ENCODE peak calls at places on chromosomes 3 and 15, in four cellular contexts. B is A172, N is GM18507, E is uterus. C is an unnamed sample.

GRCh38 chr15:72358532-72359180 is 17.2 kb downstream of the HEXA start:
- DNase-seq in B (peak), N (no peak), E (peak), C (peak)

GRCh38 chr15:49877117-49877860 is 241.7 kb downstream of the ATP8B4 start:
- DNase-seq in B (no peak), N (no peak), E (peak), C (no peak)

GRCh38 chr15:31157644-31158069 is 56.1 kb upstream of the TRPM1 start:
- DNase-seq in B (no peak), N (no peak), E (no peak), C (no peak)

GRCh38 chr3:156723182-156723619 is 48.8 kb downstream of the TIPARP start:
- DNase-seq in B (no peak), N (no peak), E (no peak), C (peak)

GRCh38 chr15:43777293-43777819 is 590 bp upstream of the ELL3 start:
- DNase-seq in B (peak), N (no peak), E (peak), C (peak)

GRCh38 chr3:181329024-181329423 is 339.5 kb upstream of the DNAJC19 start:
- DNase-seq in B (no peak), N (no peak), E (no peak), C (no peak)

GRCh38 chr3:71583569-71584215 is at the start of gene FOXP1:
- DNase-seq in B (peak), N (no peak), E (peak), C (peak)

GRCh38 chr3:16982439-16982838 is 97.7 kb downstream of the PLCL2 start:
- DNase-seq in B (no peak), N (no peak), E (no peak), C (no peak)

GRCh38 chr15:67762610-67763368 is 62.5 kb upstream of the SKOR1 start:
- DNase-seq in B (no peak), N (peak), E (no peak), C (peak)

GRCh38 chr3:173465112-173465511 is 67.6 kb downstream of the NLGN1 start:
- DNase-seq in B (peak), N (no peak), E (no peak), C (no peak)

GRCh38 chr15:42577514-42578031 is 2.2 kb downstream of the STARD9 start:
- DNase-seq in B (peak), N (no peak), E (no peak), C (no peak)

GRCh38 chr3:78140866-78141658 is 1101.2 kb downstream of the ROBO2 start:
- DNase-seq in B (peak), N (no peak), E (no peak), C (no peak)

GRCh38 chr3:187744169-187745151 is 808 bp downstream of the BCL6 start:
- DNase-seq in B (peak), N (no peak), E (peak), C (no peak)

GRCh38 chr3:171457263-171458055 is 2.7 kb downstream of the TNIK start:
- DNase-seq in B (no peak), N (no peak), E (no peak), C (no peak)

C was measured in GM12864.